ENCODE peak calls at places on chromosome 19, in seven cellular contexts. One of them, this sample, is unnamed.

GRCh38 chr19:42421591-42422031 is 5.6 kb downstream of the LIPE start:
- DNase-seq in Daoy: peak; percentile 51
- DNase-seq in HTR-8/SVneo: no peak
- DNase-seq in stimulated activated effector memory CD8-positive, alpha-beta T cell treated with anti-CD3 and anti-CD28 coated beads, Interleukin-12 subunit alpha, Interleukin-12 subunit beta, amount 100 ng/mL, for 72 hours: no peak
- DNase-seq in NCI-H2171: no peak
- DNase-seq in psoas muscle: no peak
- DNase-seq in fibroblast of pulmonary artery: no peak
- DNase-seq in this sample: no peak

GRCh38 chr19:8468761-8469458 is 24.1 kb downstream of the HNRNPM start:
- DNase-seq in Daoy: no peak
- DNase-seq in HTR-8/SVneo: no peak
- DNase-seq in stimulated activated effector memory CD8-positive, alpha-beta T cell treated with anti-CD3 and anti-CD28 coated beads, Interleukin-12 subunit alpha, Interleukin-12 subunit beta, amount 100 ng/mL, for 72 hours: no peak
- DNase-seq in NCI-H2171: no peak
- DNase-seq in psoas muscle: no peak
- DNase-seq in fibroblast of pulmonary artery: no peak
- DNase-seq in this sample: no peak

GRCh38 chr19:6260912-6261636 is 18.7 kb downstream of the MLLT1 start:
- DNase-seq in Daoy: no peak
- DNase-seq in HTR-8/SVneo: peak; percentile 44
- DNase-seq in stimulated activated effector memory CD8-positive, alpha-beta T cell treated with anti-CD3 and anti-CD28 coated beads, Interleukin-12 subunit alpha, Interleukin-12 subunit beta, amount 100 ng/mL, for 72 hours: no peak
- DNase-seq in NCI-H2171: no peak
- DNase-seq in psoas muscle: no peak
- DNase-seq in fibroblast of pulmonary artery: peak; percentile 30
- DNase-seq in this sample: peak; percentile 47

GRCh38 chr19:49447485-49448431 is 3.9 kb downstream of the PIH1D1 start:
- DNase-seq in Daoy: peak; percentile 65
- DNase-seq in HTR-8/SVneo: no peak
- DNase-seq in stimulated activated effector memory CD8-positive, alpha-beta T cell treated with anti-CD3 and anti-CD28 coated beads, Interleukin-12 subunit alpha, Interleukin-12 subunit beta, amount 100 ng/mL, for 72 hours: no peak
- DNase-seq in NCI-H2171: no peak
- DNase-seq in psoas muscle: peak; percentile 60
- DNase-seq in fibroblast of pulmonary artery: peak; percentile 21
- DNase-seq in this sample: no peak

GRCh38 chr19:28297036-28297435 is 915.9 kb downstream of the UQCRFS1 start:
- DNase-seq in Daoy: no peak
- DNase-seq in HTR-8/SVneo: no peak
- DNase-seq in stimulated activated effector memory CD8-positive, alpha-beta T cell treated with anti-CD3 and anti-CD28 coated beads, Interleukin-12 subunit alpha, Interleukin-12 subunit beta, amount 100 ng/mL, for 72 hours: no peak
- DNase-seq in NCI-H2171: no peak
- DNase-seq in psoas muscle: no peak
- DNase-seq in fibroblast of pulmonary artery: no peak
- DNase-seq in this sample: no peak

GRCh38 chr19:48396871-48397176 is 3.4 kb downstream of the GRIN2D start:
- DNase-seq in Daoy: no peak
- DNase-seq in HTR-8/SVneo: no peak
- DNase-seq in stimulated activated effector memory CD8-positive, alpha-beta T cell treated with anti-CD3 and anti-CD28 coated beads, Interleukin-12 subunit alpha, Interleukin-12 subunit beta, amount 100 ng/mL, for 72 hours: no peak
- DNase-seq in NCI-H2171: no peak
- DNase-seq in psoas muscle: no peak
- DNase-seq in fibroblast of pulmonary artery: no peak
- DNase-seq in this sample: no peak

GRCh38 chr19:14526423-14526822 is 3.0 kb upstream of the TECR start:
- DNase-seq in Daoy: no peak
- DNase-seq in HTR-8/SVneo: no peak
- DNase-seq in stimulated activated effector memory CD8-positive, alpha-beta T cell treated with anti-CD3 and anti-CD28 coated beads, Interleukin-12 subunit alpha, Interleukin-12 subunit beta, amount 100 ng/mL, for 72 hours: no peak
- DNase-seq in NCI-H2171: no peak
- DNase-seq in psoas muscle: no peak
- DNase-seq in fibroblast of pulmonary artery: no peak
- DNase-seq in this sample: no peak

GRCh38 chr19:22602631-22603272 is 31.4 kb upstream of the ZNF492 start:
- DNase-seq in Daoy: no peak
- DNase-seq in HTR-8/SVneo: no peak
- DNase-seq in stimulated activated effector memory CD8-positive, alpha-beta T cell treated with anti-CD3 and anti-CD28 coated beads, Interleukin-12 subunit alpha, Interleukin-12 subunit beta, amount 100 ng/mL, for 72 hours: no peak
- DNase-seq in NCI-H2171: no peak
- DNase-seq in psoas muscle: no peak
- DNase-seq in fibroblast of pulmonary artery: no peak
- DNase-seq in this sample: no peak

This sample was measured in mesenchymal stem cell.